ENCODE peak calls at places on chromosomes 4 and X, in four cellular contexts. J is mammary epithelial cell; R is activated effector memory CD4-positive, alpha-beta T cell treated with anti-CD3 and anti-CD28 coated beads, Interleukin-2, amount 50 U/mL, for 16 hours; Y is astrocyte of the spinal cord. Q is an unnamed sample.

GRCh38 chr4:148443550-148444295 is 1.5 kb upstream of the NR3C2 start:
- DNase-seq in J (no peak), R (peak; percentile 77), Y (no peak), Q (no peak)

GRCh38 chr4:82891728-82892466 is 944 bp upstream of the SEC31A start:
- DNase-seq in J (no peak), R (no peak), Y (peak; percentile 42), Q (no peak)

GRCh38 chrX:136292656-136293055 is 8.1 kb upstream of the ADGRG4 start:
- DNase-seq in J (peak; percentile 25), R (no peak), Y (no peak), Q (no peak)

GRCh38 chr4:101169044-101170014 is 178.0 kb downstream of the PPP3CA start:
- DNase-seq in J (peak; percentile 58), R (peak; percentile 72), Y (peak; percentile 58), Q (peak; percentile 59)

GRCh38 chr4:139889194-139889762 is 223.7 kb downstream of the MGST2 start:
- DNase-seq in J (peak; percentile 91), R (no peak), Y (no peak), Q (no peak)

GRCh38 chr4:72397314-72397713 is 171.7 kb downstream of the ADAMTS3 start:
- DNase-seq in J (no peak), R (no peak), Y (no peak), Q (no peak)

GRCh38 chr4:2357821-2358745 is 60.4 kb downstream of the ZFYVE28 start:
- DNase-seq in J (no peak), R (peak; percentile 58), Y (no peak), Q (no peak)

GRCh38 chr4:96035727-96036126 is 195.8 kb downstream of the PDHA2 start:
- DNase-seq in J (peak; percentile 39), R (no peak), Y (no peak), Q (no peak)

GRCh38 chrX:31228415-31228832 is 156.6 kb upstream of the FTHL17 start:
- DNase-seq in J (peak; percentile 19), R (no peak), Y (peak; percentile 25), Q (peak; percentile 67)

GRCh38 chrX:20454117-20454516 is 187.4 kb upstream of the RPS6KA3 start:
- DNase-seq in J (no peak), R (no peak), Y (no peak), Q (no peak)

GRCh38 chr4:154416183-154416543 is 75.4 kb downstream of the DCHS2 start:
- DNase-seq in J (no peak), R (no peak), Y (no peak), Q (no peak)

GRCh38 chrX:28843817-28844216 is 256.6 kb downstream of the IL1RAPL1 start:
- DNase-seq in J (no peak), R (no peak), Y (no peak), Q (no peak)

GRCh38 chrX:121030083-121030482 is 17.3 kb upstream of the GLUD2 start:
- DNase-seq in J (no peak), R (no peak), Y (no peak), Q (no peak)

GRCh38 chr4:47705326-47705981 is 132.4 kb downstream of the CORIN start:
- DNase-seq in J (no peak), R (no peak), Y (peak; percentile 38), Q (no peak)

GRCh38 chrX:136319600-136319999 is 18.8 kb downstream of the ADGRG4 start:
- DNase-seq in J (no peak), R (no peak), Y (no peak), Q (no peak)

GRCh38 chr4:88159137-88159725 is 792 bp upstream of the ABCG2 start:
- DNase-seq in J (no peak), R (no peak), Y (no peak), Q (no peak)

GRCh38 chr4:24664956-24665355 is 80.6 kb upstream of the DHX15 start:
- DNase-seq in J (peak; percentile 42), R (no peak), Y (no peak), Q (no peak)

Q was measured in HFF-Myc.